ENCODE peak calls at places on chromosomes 1 and 21, in seven cellular contexts. Q is pulmonary artery endothelial cell; U is activated naive CD4-positive, alpha-beta T cell treated with anti-CD3 and anti-CD28 coated beads, Interleukin-2, amount 50 U/mL, for 16 hours; V is NCI-H510A treated with DMSO at 0.1 percent for 48 hours; W is activated T-cell treated with anti-CD3 and anti-CD28 coated beads, Interleukin-2, amount 50 U/mL, for 1 hour; D is epithelial cell of prostate; E is NCI-H1092. N is an unnamed sample.

GRCh38 chr1:96357132-96357531 is 364.5 kb upstream of the PTBP2 start:
- DNase-seq in Q (no peak), V (no peak), U (no peak), D (no peak), W (no peak), E (no peak), N (no peak)

GRCh38 chr1:32878637-32879041 is 7.7 kb upstream of the HPCA start:
- DNase-seq in W (no peak), Q (no peak), D (no peak), E (no peak), U (no peak), V (no peak), N (no peak)

GRCh38 chr1:55718758-55719671 is 503.9 kb upstream of the USP24 start:
- DNase-seq in E (no peak), D (no peak), U (no peak), V (no peak), W (no peak), Q (no peak), N (peak)

GRCh38 chr1:171280596-171280995 is 32.3 kb downstream of the FMO1 start:
- DNase-seq in U (no peak), W (no peak), V (no peak), D (no peak), E (no peak), Q (no peak), N (no peak)

GRCh38 chr1:12356004-12356890 is 126.4 kb downstream of the VPS13D start:
- DNase-seq in U (no peak), V (no peak), D (no peak), E (peak), Q (no peak), W (no peak), N (no peak)

GRCh38 chr1:162724583-162725120 is 65.8 kb upstream of the HSD17B7 start:
- DNase-seq in D (no peak), V (no peak), E (no peak), U (no peak), W (no peak), Q (no peak), N (no peak)

GRCh38 chr1:57908471-57908870 is 484.6 kb upstream of the DAB1 start:
- DNase-seq in W (no peak), U (no peak), Q (no peak), D (no peak), V (no peak), E (no peak), N (no peak)

GRCh38 chr1:39590546-39590945 is 14.0 kb upstream of the PABPC4 start:
- DNase-seq in Q (no peak), V (no peak), U (no peak), E (no peak), D (no peak), W (no peak), N (no peak)

GRCh38 chr1:219126267-219126862 is 47.3 kb upstream of the LYPLAL1 start:
- DNase-seq in W (no peak), D (no peak), Q (no peak), V (no peak), E (no peak), U (no peak), N (no peak)

GRCh38 chr1:41823453-41823852 is 95.3 kb downstream of the HIVEP3 start:
- DNase-seq in Q (no peak), D (no peak), W (no peak), U (no peak), V (no peak), E (no peak), N (no peak)

GRCh38 chr1:94093996-94094395 is 27.0 kb downstream of the ABCA4 start:
- DNase-seq in Q (peak), U (no peak), W (no peak), D (no peak), V (no peak), E (no peak), N (no peak)

GRCh38 chr1:92536593-92537332 is 50.0 kb upstream of the GFI1 start:
- DNase-seq in V (no peak), U (no peak), W (no peak), D (no peak), Q (peak), E (no peak), N (no peak)

GRCh38 chr1:165375623-165376022 is 19.1 kb upstream of the LMX1A start:
- DNase-seq in D (no peak), Q (no peak), V (no peak), W (no peak), E (no peak), U (no peak), N (no peak)

GRCh38 chr1:168960114-168960513 is 146.4 kb upstream of the ATP1B1 start:
- DNase-seq in W (no peak), E (no peak), V (no peak), U (no peak), Q (no peak), D (no peak), N (no peak)

GRCh38 chr1:77134359-77134758 is 84.9 kb downstream of the PIGK start:
- DNase-seq in V (no peak), U (no peak), Q (no peak), W (no peak), D (no peak), E (no peak), N (no peak)

GRCh38 chr21:46256501-46256994 is 28.0 kb upstream of the LSS start:
- DNase-seq in Q (no peak), E (no peak), U (no peak), W (no peak), D (no peak), V (no peak), N (no peak)

GRCh38 chr1:100065183-100065968 is 67.4 kb downstream of the SASS6 start:
- DNase-seq in D (no peak), V (no peak), W (no peak), E (no peak), U (no peak), Q (no peak), N (no peak)